ENCODE peak calls at places on chromosomes 7 and 10, in seven cellular contexts. C is activated CD8-positive, alpha-beta memory T cell treated with anti-CD3 and anti-CD28 coated beads, Interleukin-2, amount 50 U/mL, for 48 hours; O is fibroblast of the conjunctiva; D is RWPE1; L is CD8-positive, alpha-beta memory T cell; J is AG04449; W is CD4-positive, CD25-positive, alpha-beta regulatory T cell. X is an unnamed sample.

GRCh38 chr7:12291870-12292269 is 80.8 kb downstream of the TMEM106B start:
- DNase-seq in C (no peak), O (no peak), D (no peak), L (no peak), J (no peak), W (no peak), X (no peak)

GRCh38 chr10:103934308-103934707 is 16.3 kb upstream of the STN1 start:
- DNase-seq in C (no peak), O (no peak), D (no peak), L (no peak), J (no peak), W (no peak), X (no peak)

GRCh38 chr10:121036431-121036830 is 185.3 kb downstream of the WDR11 start:
- DNase-seq in C (no peak), O (no peak), D (no peak), L (no peak), J (no peak), W (no peak), X (peak)

GRCh38 chr10:84256510-84257342 is 11.9 kb downstream of the RGR start:
- DNase-seq in C (peak), O (peak), D (no peak), L (peak), J (no peak), W (no peak), X (peak)

GRCh38 chr10:13276749-13277394 is 23.0 kb downstream of the PHYH start:
- DNase-seq in C (no peak), O (peak), D (no peak), L (no peak), J (no peak), W (no peak), X (no peak)

GRCh38 chr10:76902949-76903348 is 734.7 kb downstream of the KCNMA1 start:
- DNase-seq in C (no peak), O (peak), D (peak), L (no peak), J (no peak), W (no peak), X (peak)

GRCh38 chr10:12847361-12847975 is 154.0 kb downstream of the CCDC3 start:
- DNase-seq in C (peak), O (no peak), D (no peak), L (no peak), J (no peak), W (no peak), X (no peak)

GRCh38 chr7:128254470-128254869 is 13.4 kb downstream of the LEP start:
- DNase-seq in C (no peak), O (no peak), D (no peak), L (no peak), J (no peak), W (no peak), X (no peak)

GRCh38 chr10:59108296-59108695 is 68.1 kb upstream of the PHYHIPL start:
- DNase-seq in C (no peak), O (no peak), D (no peak), L (no peak), J (no peak), W (no peak), X (no peak)

GRCh38 chr10:49419005-49419404 is 23.1 kb upstream of the DRGX start:
- DNase-seq in C (no peak), O (no peak), D (peak), L (no peak), J (no peak), W (no peak), X (peak)

GRCh38 chr7:105741993-105742392 is 134.4 kb downstream of the ATXN7L1 start:
- DNase-seq in C (no peak), O (no peak), D (no peak), L (no peak), J (no peak), W (no peak), X (no peak)

GRCh38 chr10:34994565-34995142 is 95.5 kb downstream of the CUL2 start:
- DNase-seq in C (peak), O (peak), D (peak), L (peak), J (no peak), W (peak), X (peak)

GRCh38 chr7:134740364-134740763 is 39.1 kb upstream of the CALD1 start:
- DNase-seq in C (no peak), O (no peak), D (no peak), L (no peak), J (no peak), W (no peak), X (no peak)

GRCh38 chr10:35641430-35642015 is 573 bp downstream of the FZD8 start:
- DNase-seq in C (peak), O (no peak), D (peak), L (no peak), J (no peak), W (no peak), X (peak)

GRCh38 chr7:94190599-94191061 is 186.5 kb upstream of the BET1 start:
- DNase-seq in C (no peak), O (peak), D (peak), L (no peak), J (peak), W (no peak), X (peak)

GRCh38 chr10:113605207-113605606 is 52.4 kb downstream of the HABP2 start:
- DNase-seq in C (no peak), O (no peak), D (no peak), L (no peak), J (no peak), W (no peak), X (no peak)

GRCh38 chr7:81684513-81685262 is 85.2 kb downstream of the HGF start:
- DNase-seq in C (no peak), O (peak), D (peak), L (no peak), J (peak), W (no peak), X (peak)

GRCh38 chr7:37928878-37929277 is 8.4 kb downstream of the EPDR1 start:
- DNase-seq in C (no peak), O (no peak), D (no peak), L (no peak), J (no peak), W (no peak), X (no peak)

GRCh38 chr10:103040424-103040823 is 122.3 kb downstream of the CNNM2 start:
- DNase-seq in C (no peak), O (no peak), D (peak), L (no peak), J (peak), W (no peak), X (no peak)

GRCh38 chr10:29297678-29298077 is 8.8 kb downstream of the LYZL1 start:
- DNase-seq in C (no peak), O (no peak), D (no peak), L (no peak), J (no peak), W (no peak), X (no peak)

GRCh38 chr10:57049096-57049495 is 688.0 kb upstream of the ZWINT start:
- DNase-seq in C (no peak), O (no peak), D (no peak), L (no peak), J (no peak), W (no peak), X (peak)

GRCh38 chr10:88743999-88744398 is 15.8 kb upstream of the LIPN start:
- DNase-seq in C (no peak), O (no peak), D (no peak), L (no peak), J (no peak), W (no peak), X (no peak)

GRCh38 chr7:31465285-31465684 is 48.6 kb upstream of the ITPRID1 start:
- DNase-seq in C (no peak), O (no peak), D (no peak), L (no peak), J (no peak), W (no peak), X (no peak)

GRCh38 chr7:149422065-149422913 is 38.6 kb downstream of the ZNF777 start:
- DNase-seq in C (peak), O (peak), D (peak), L (peak), J (no peak), W (peak), X (peak)

GRCh38 chr7:34060548-34060947 is 155.2 kb downstream of the BMPER start:
- DNase-seq in C (no peak), O (peak), D (no peak), L (no peak), J (no peak), W (no peak), X (no peak)

GRCh38 chr10:17286562-17287089 is 58.6 kb downstream of the VIM start:
- DNase-seq in C (no peak), O (no peak), D (no peak), L (no peak), J (no peak), W (no peak), X (no peak)

GRCh38 chr7:27181795-27182275 is 3.2 kb downstream of the HOXA11 start:
- DNase-seq in C (peak), O (no peak), D (no peak), L (no peak), J (no peak), W (no peak), X (no peak)

GRCh38 chr7:105488219-105488571 is 33.9 kb downstream of the PUS7 start:
- DNase-seq in C (no peak), O (no peak), D (no peak), L (no peak), J (no peak), W (no peak), X (no peak)

GRCh38 chr7:86226191-86226590 is 417.5 kb upstream of the GRM3 start:
- DNase-seq in C (no peak), O (no peak), D (no peak), L (no peak), J (no peak), W (no peak), X (no peak)

GRCh38 chr10:30557884-30558283 is 71.7 kb downstream of the LYZL2 start:
- DNase-seq in C (no peak), O (no peak), D (peak), L (no peak), J (no peak), W (no peak), X (peak)

GRCh38 chr10:121089434-121089833 is 238.3 kb downstream of the WDR11 start:
- DNase-seq in C (no peak), O (no peak), D (no peak), L (no peak), J (no peak), W (no peak), X (no peak)

GRCh38 chr7:1321411-1322239 is 89.0 kb downstream of the UNCX start:
- DNase-seq in C (no peak), O (no peak), D (no peak), L (no peak), J (no peak), W (no peak), X (no peak)

GRCh38 chr7:13946181-13946580 is 43.3 kb downstream of the ETV1 start:
- DNase-seq in C (no peak), O (no peak), D (no peak), L (no peak), J (peak), W (no peak), X (no peak)

GRCh38 chr7:28813238-28813962 is 144.7 kb downstream of the TRIL start:
- DNase-seq in C (no peak), O (no peak), D (no peak), L (no peak), J (no peak), W (no peak), X (no peak)

GRCh38 chr10:44467900-44468299 is 83.0 kb upstream of the CXCL12 start:
- DNase-seq in C (no peak), O (no peak), D (no peak), L (no peak), J (no peak), W (no peak), X (no peak)

X was measured in hepatocyte.